ENCODE peak calls at places on chromosomes 1 and 21, in six cellular contexts. One of them, this sample, is unnamed.

GRCh38 chr1:52920791-52921291 is 699 bp downstream of the ECHDC2 start:
- DNase-seq in BJ: no peak
- DNase-seq in adrenal gland: peak
- DNase-seq in testis: peak
- DNase-seq in astrocyte of the cerebellum: no peak
- DNase-seq in astrocyte of the spinal cord: no peak
- DNase-seq in this sample: no peak

GRCh38 chr1:113987259-113987658 is 8.0 kb downstream of the OLFML3 start:
- DNase-seq in BJ: no peak
- DNase-seq in adrenal gland: no peak
- DNase-seq in testis: no peak
- DNase-seq in astrocyte of the cerebellum: no peak
- DNase-seq in astrocyte of the spinal cord: no peak
- DNase-seq in this sample: no peak

GRCh38 chr1:222369991-222370910 is 177.7 kb downstream of the HHIPL2 start:
- DNase-seq in BJ: no peak
- DNase-seq in adrenal gland: no peak
- DNase-seq in testis: no peak
- DNase-seq in astrocyte of the cerebellum: peak
- DNase-seq in astrocyte of the spinal cord: peak
- DNase-seq in this sample: no peak

GRCh38 chr1:233885196-233886028 is 19.1 kb upstream of the SLC35F3 start:
- DNase-seq in BJ: no peak
- DNase-seq in adrenal gland: no peak
- DNase-seq in testis: no peak
- DNase-seq in astrocyte of the cerebellum: no peak
- DNase-seq in astrocyte of the spinal cord: peak
- DNase-seq in this sample: peak

GRCh38 chr1:193905288-193906085 is 719.1 kb upstream of the B3GALT2 start:
- DNase-seq in BJ: peak
- DNase-seq in adrenal gland: no peak
- DNase-seq in testis: no peak
- DNase-seq in astrocyte of the cerebellum: no peak
- DNase-seq in astrocyte of the spinal cord: peak
- DNase-seq in this sample: no peak

GRCh38 chr1:205672395-205672889 is 7.9 kb downstream of the SLC45A3 start:
- DNase-seq in BJ: no peak
- DNase-seq in adrenal gland: no peak
- DNase-seq in testis: no peak
- DNase-seq in astrocyte of the cerebellum: no peak
- DNase-seq in astrocyte of the spinal cord: no peak
- DNase-seq in this sample: no peak

GRCh38 chr1:19754482-19754881 is 45.2 kb downstream of the TMCO4 start:
- DNase-seq in BJ: no peak
- DNase-seq in adrenal gland: no peak
- DNase-seq in testis: no peak
- DNase-seq in astrocyte of the cerebellum: no peak
- DNase-seq in astrocyte of the spinal cord: no peak
- DNase-seq in this sample: no peak

GRCh38 chr1:18681423-18681835 is 50.8 kb downstream of the PAX7 start:
- DNase-seq in BJ: no peak
- DNase-seq in adrenal gland: no peak
- DNase-seq in testis: no peak
- DNase-seq in astrocyte of the cerebellum: no peak
- DNase-seq in astrocyte of the spinal cord: no peak
- DNase-seq in this sample: peak

GRCh38 chr1:58584082-58584895 is 7.2 kb upstream of the TACSTD2 start:
- DNase-seq in BJ: peak
- DNase-seq in adrenal gland: peak
- DNase-seq in testis: no peak
- DNase-seq in astrocyte of the cerebellum: peak
- DNase-seq in astrocyte of the spinal cord: peak
- DNase-seq in this sample: peak

GRCh38 chr1:222263791-222264190 is 284.1 kb downstream of the HHIPL2 start:
- DNase-seq in BJ: no peak
- DNase-seq in adrenal gland: no peak
- DNase-seq in testis: no peak
- DNase-seq in astrocyte of the cerebellum: no peak
- DNase-seq in astrocyte of the spinal cord: no peak
- DNase-seq in this sample: no peak

GRCh38 chr21:33703750-33704606 is 61.7 kb downstream of the ITSN1 start:
- DNase-seq in BJ: no peak
- DNase-seq in adrenal gland: no peak
- DNase-seq in testis: no peak
- DNase-seq in astrocyte of the cerebellum: no peak
- DNase-seq in astrocyte of the spinal cord: no peak
- DNase-seq in this sample: no peak

GRCh38 chr1:213983589-213984386 is 4.0 kb upstream of the PROX1 start:
- DNase-seq in BJ: no peak
- DNase-seq in adrenal gland: no peak
- DNase-seq in testis: no peak
- DNase-seq in astrocyte of the cerebellum: no peak
- DNase-seq in astrocyte of the spinal cord: no peak
- DNase-seq in this sample: no peak
- H3K4me3 ChIP-seq in BJ: no peak
- H3K4me3 ChIP-seq in adrenal gland: no peak
- H3K4me3 ChIP-seq in testis: no peak
- H3K4me3 ChIP-seq in astrocyte of the cerebellum: no peak
- H3K4me3 ChIP-seq in astrocyte of the spinal cord: no peak
- H3K4me3 ChIP-seq in this sample: no peak

GRCh38 chr1:197775282-197776262 is at the start of gene DENND1B:
- DNase-seq in BJ: no peak
- DNase-seq in adrenal gland: peak
- DNase-seq in testis: peak
- DNase-seq in astrocyte of the cerebellum: peak
- DNase-seq in astrocyte of the spinal cord: peak
- DNase-seq in this sample: no peak

GRCh38 chr1:197773856-197774255 is 1.4 kb downstream of the DENND1B start:
- DNase-seq in BJ: no peak
- DNase-seq in adrenal gland: no peak
- DNase-seq in testis: no peak
- DNase-seq in astrocyte of the cerebellum: no peak
- DNase-seq in astrocyte of the spinal cord: peak
- DNase-seq in this sample: no peak

GRCh38 chr1:197771904-197772561 is 3.2 kb downstream of the DENND1B start:
- DNase-seq in BJ: no peak
- DNase-seq in adrenal gland: no peak
- DNase-seq in testis: no peak
- DNase-seq in astrocyte of the cerebellum: no peak
- DNase-seq in astrocyte of the spinal cord: no peak
- DNase-seq in this sample: no peak

GRCh38 chr1:197776348-197777082 is 1.2 kb upstream of the DENND1B start:
- DNase-seq in BJ: peak
- DNase-seq in adrenal gland: no peak
- DNase-seq in testis: no peak
- DNase-seq in astrocyte of the cerebellum: peak
- DNase-seq in astrocyte of the spinal cord: peak
- DNase-seq in this sample: no peak

DNA sequence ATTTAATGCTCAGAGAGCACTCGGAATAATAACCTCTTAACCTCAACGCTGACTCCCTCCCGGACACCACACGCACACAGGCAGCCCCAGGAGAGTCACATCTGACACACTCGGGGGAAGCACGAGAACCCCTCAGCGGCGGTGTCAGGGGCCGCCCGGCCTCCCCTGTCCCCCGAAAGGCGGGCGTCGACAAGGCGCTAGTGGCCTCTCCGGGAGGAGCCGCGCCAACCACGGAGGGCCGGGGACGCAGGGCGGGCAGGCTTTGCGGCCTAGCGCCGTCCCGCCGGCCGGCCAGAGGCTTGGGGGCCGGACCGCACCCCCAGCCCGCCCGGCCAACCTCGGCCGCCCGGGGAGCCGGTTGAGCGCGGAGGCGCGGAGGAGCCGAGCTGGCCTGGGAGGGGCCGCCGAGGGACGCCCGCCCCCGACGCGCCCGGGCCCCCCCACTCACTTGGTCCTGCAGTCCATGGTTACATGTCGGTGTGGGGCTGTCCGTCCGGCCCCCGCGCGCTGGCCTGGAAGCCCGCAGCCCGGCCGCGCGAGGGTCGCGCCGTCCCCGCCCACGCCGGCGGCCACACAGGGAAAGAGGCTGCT is 494 bp downstream of the DENND1B start:
- DNase-seq in BJ: no peak
- DNase-seq in adrenal gland: peak
- DNase-seq in testis: peak
- DNase-seq in astrocyte of the cerebellum: no peak
- DNase-seq in astrocyte of the spinal cord: peak
- DNase-seq in this sample: no peak
- TF ChIP-seq CTCF in BJ: no peak
- TF ChIP-seq CTCF in adrenal gland: no peak
- TF ChIP-seq CTCF in testis: no peak
- TF ChIP-seq CTCF in astrocyte of the cerebellum: no peak
- TF ChIP-seq CTCF in astrocyte of the spinal cord: no peak
- TF ChIP-seq CTCF in this sample: no peak

GRCh38 chr1:15382601-15383518 is 26.8 kb upstream of the EFHD2 start:
- DNase-seq in BJ: no peak
- DNase-seq in adrenal gland: no peak
- DNase-seq in testis: no peak
- DNase-seq in astrocyte of the cerebellum: no peak
- DNase-seq in astrocyte of the spinal cord: no peak
- DNase-seq in this sample: no peak

GRCh38 chr1:15383810-15384209 is 25.9 kb upstream of the EFHD2 start:
- DNase-seq in BJ: no peak
- DNase-seq in adrenal gland: no peak
- DNase-seq in testis: no peak
- DNase-seq in astrocyte of the cerebellum: no peak
- DNase-seq in astrocyte of the spinal cord: no peak
- DNase-seq in this sample: no peak

GRCh38 chr1:15385420-15385819 is 24.3 kb upstream of the EFHD2 start:
- DNase-seq in BJ: no peak
- DNase-seq in adrenal gland: no peak
- DNase-seq in testis: no peak
- DNase-seq in astrocyte of the cerebellum: no peak
- DNase-seq in astrocyte of the spinal cord: no peak
- DNase-seq in this sample: no peak

GRCh38 chr1:15386128-15386824 is 23.4 kb upstream of the EFHD2 start:
- DNase-seq in BJ: no peak
- DNase-seq in adrenal gland: no peak
- DNase-seq in testis: no peak
- DNase-seq in astrocyte of the cerebellum: no peak
- DNase-seq in astrocyte of the spinal cord: no peak
- DNase-seq in this sample: no peak

DNA sequence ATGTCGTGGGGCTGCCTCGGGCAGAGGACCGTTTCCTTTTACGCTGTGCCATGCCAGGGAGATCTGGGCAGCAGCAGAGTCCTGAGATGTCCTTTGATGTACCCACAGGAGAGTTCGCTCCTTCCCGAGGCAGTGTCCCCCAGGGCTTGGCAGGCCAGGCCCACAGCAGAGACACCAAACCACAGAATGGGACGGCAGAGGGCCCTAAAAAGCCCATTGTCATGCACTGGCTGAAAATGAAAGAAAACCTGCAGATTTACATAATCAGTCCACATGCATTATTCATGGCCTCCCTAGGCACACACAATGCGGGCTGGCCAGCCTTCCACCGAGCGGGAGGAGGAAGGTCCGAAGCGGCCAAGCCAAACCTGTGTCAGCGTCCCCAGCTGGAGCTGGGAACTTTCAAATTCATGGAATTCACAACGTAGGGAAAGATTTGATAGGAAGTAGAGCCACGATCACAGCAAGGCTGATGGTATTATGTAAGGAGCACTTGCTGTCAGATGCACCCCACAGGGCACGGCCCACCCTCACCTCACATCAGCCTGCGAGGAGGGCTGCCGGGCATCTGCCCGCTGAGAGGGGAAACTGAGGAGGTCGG is 25.3 kb upstream of the EFHD2 start:
- DNase-seq in BJ: no peak
- DNase-seq in adrenal gland: no peak
- DNase-seq in testis: no peak
- DNase-seq in astrocyte of the cerebellum: peak
- DNase-seq in astrocyte of the spinal cord: peak
- DNase-seq in this sample: no peak
- H3K4me3 ChIP-seq in BJ: no peak
- H3K4me3 ChIP-seq in adrenal gland: no peak
- H3K4me3 ChIP-seq in testis: no peak
- H3K4me3 ChIP-seq in astrocyte of the cerebellum: peak
- H3K4me3 ChIP-seq in astrocyte of the spinal cord: no peak
- H3K4me3 ChIP-seq in this sample: no peak

DNA sequence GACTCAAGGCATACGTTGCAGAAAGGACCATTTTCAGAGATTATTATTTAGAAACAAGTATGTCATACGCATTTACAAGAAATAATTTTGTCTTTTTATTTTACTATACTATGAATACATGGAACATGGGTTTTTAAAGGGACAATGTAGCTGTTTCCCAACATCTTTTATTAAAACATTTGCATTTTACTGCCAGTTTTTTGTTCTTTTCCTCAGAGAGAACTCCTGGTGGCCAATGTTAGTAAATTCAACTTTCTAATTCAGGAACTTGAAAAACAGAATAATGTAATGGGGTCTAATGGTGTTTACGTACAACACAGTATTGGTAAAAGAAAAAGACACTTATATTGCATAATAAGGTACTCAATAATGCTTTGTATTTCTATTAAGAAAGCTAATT is 14.9 kb downstream of the PRDM2 start:
- DNase-seq in BJ: no peak
- DNase-seq in adrenal gland: no peak
- DNase-seq in testis: no peak
- DNase-seq in astrocyte of the cerebellum: no peak
- DNase-seq in astrocyte of the spinal cord: no peak
- DNase-seq in this sample: no peak
- TF ChIP-seq CTCF in BJ: peak
- TF ChIP-seq CTCF in adrenal gland: peak
- TF ChIP-seq CTCF in testis: peak
- TF ChIP-seq CTCF in astrocyte of the cerebellum: peak
- TF ChIP-seq CTCF in astrocyte of the spinal cord: peak
- TF ChIP-seq CTCF in this sample: no peak

DNA sequence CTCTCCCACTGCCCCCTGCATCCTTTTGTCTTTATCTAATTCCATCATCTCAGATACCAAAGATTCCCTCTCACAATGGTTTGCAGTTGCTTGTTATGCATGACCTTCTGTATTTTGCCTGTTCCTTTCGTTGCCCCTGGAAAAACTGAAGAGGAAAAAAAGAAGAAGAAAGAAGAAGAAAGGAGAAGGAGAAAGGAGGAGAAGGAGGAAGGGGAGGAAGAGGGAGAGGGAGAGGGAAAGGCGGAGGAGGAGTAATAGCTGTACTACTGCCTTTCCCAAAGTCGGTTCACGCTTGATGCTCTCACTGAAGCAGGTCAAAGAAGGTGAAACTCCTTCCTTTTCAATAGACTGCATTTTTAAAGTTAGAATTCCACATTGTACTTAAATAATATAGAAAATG is 513.8 kb downstream of the PTPRC start:
- DNase-seq in BJ: no peak
- DNase-seq in adrenal gland: no peak
- DNase-seq in testis: no peak
- DNase-seq in astrocyte of the cerebellum: no peak
- DNase-seq in astrocyte of the spinal cord: no peak
- DNase-seq in this sample: no peak
- H3K4me3 ChIP-seq in BJ: no peak
- H3K4me3 ChIP-seq in adrenal gland: no peak
- H3K4me3 ChIP-seq in testis: no peak
- H3K4me3 ChIP-seq in astrocyte of the cerebellum: no peak
- H3K4me3 ChIP-seq in astrocyte of the spinal cord: no peak
- H3K4me3 ChIP-seq in this sample: no peak

DNA sequence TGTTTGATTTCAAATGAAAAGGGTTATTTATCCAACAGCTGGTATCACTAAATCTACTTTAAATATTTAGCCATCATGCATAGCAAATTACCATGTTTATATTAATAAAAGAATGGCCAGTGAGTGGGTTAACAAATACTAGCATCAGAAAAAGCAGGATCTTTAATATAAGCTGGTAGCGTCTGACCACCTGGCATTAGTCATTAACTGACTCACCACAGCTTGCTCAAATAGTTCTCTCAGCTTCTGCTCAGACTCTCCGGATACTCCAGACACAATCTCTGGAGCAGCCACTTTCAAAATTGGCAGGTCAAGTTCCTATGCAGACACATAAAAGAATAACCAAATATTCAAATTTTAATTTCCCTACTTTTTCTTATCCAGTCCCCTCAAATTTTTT is 29.6 kb downstream of the NVL start:
- DNase-seq in BJ: peak
- DNase-seq in adrenal gland: no peak
- DNase-seq in testis: no peak
- DNase-seq in astrocyte of the cerebellum: peak
- DNase-seq in astrocyte of the spinal cord: peak
- DNase-seq in this sample: peak
- TF ChIP-seq CTCF in BJ: no peak
- TF ChIP-seq CTCF in adrenal gland: no peak
- TF ChIP-seq CTCF in testis: no peak
- TF ChIP-seq CTCF in astrocyte of the cerebellum: no peak
- TF ChIP-seq CTCF in astrocyte of the spinal cord: no peak
- TF ChIP-seq CTCF in this sample: no peak